ENCODE peak calls at places on chromosomes 2 and 18, in four cellular contexts. U is HFF-Myc, M is ovary, A is thoracic aorta. Y is an unnamed sample.

GRCh38 chr2:209334188-209335017 is 89.4 kb upstream of the MAP2 start:
- DNase-seq in U (peak), A (no peak), M (peak), Y (no peak)

GRCh38 chr2:160223560-160223959 is 23.5 kb upstream of the ITGB6 start:
- DNase-seq in U (no peak), A (no peak), M (no peak), Y (no peak)

GRCh38 chr2:239715606-239716005 is 309.5 kb downstream of the NDUFA10 start:
- DNase-seq in A (no peak), M (peak), U (no peak), Y (peak)

GRCh38 chr2:64799592-64800252 is 146.0 kb upstream of the SERTAD2 start:
- DNase-seq in U (no peak), M (no peak), A (no peak), Y (no peak)

GRCh38 chr2:182018218-182018617 is 32.6 kb downstream of the PPP1R1C start:
- DNase-seq in A (no peak), M (no peak), U (no peak), Y (no peak)

GRCh38 chr18:63540131-63540530 is 2.0 kb upstream of the SERPINB12 start:
- DNase-seq in A (no peak), U (no peak), M (no peak), Y (no peak)

GRCh38 chr2:61732787-61733186 is 121.1 kb downstream of the FAM161A start:
- DNase-seq in A (no peak), U (no peak), M (no peak), Y (no peak)

GRCh38 chr2:60522462-60522861 is 31.0 kb downstream of the BCL11A start:
- DNase-seq in A (no peak), M (no peak), U (no peak), Y (no peak)

GRCh38 chr2:145095641-145096435 is 575.9 kb upstream of the ZEB2 start:
- DNase-seq in U (no peak), A (no peak), M (no peak), Y (no peak)

GRCh38 chr18:56329536-56329935 is 308.9 kb downstream of the TXNL1 start:
- DNase-seq in A (no peak), U (no peak), M (no peak), Y (no peak)

GRCh38 chr2:38181802-38182517 is 106.0 kb upstream of the CYP1B1 start:
- DNase-seq in M (no peak), U (no peak), A (no peak), Y (no peak)

GRCh38 chr18:79949571-79950439 is 1.6 kb downstream of the SLC66A2 start:
- DNase-seq in M (peak), A (no peak), U (no peak), Y (peak)

GRCh38 chr2:197876524-197876923 is 72.1 kb downstream of the PLCL1 start:
- DNase-seq in A (no peak), M (no peak), U (no peak), Y (no peak)

GRCh38 chr2:229974271-229974670 is 52.0 kb downstream of the FBXO36 start:
- DNase-seq in A (no peak), M (no peak), U (no peak), Y (no peak)

DNA sequence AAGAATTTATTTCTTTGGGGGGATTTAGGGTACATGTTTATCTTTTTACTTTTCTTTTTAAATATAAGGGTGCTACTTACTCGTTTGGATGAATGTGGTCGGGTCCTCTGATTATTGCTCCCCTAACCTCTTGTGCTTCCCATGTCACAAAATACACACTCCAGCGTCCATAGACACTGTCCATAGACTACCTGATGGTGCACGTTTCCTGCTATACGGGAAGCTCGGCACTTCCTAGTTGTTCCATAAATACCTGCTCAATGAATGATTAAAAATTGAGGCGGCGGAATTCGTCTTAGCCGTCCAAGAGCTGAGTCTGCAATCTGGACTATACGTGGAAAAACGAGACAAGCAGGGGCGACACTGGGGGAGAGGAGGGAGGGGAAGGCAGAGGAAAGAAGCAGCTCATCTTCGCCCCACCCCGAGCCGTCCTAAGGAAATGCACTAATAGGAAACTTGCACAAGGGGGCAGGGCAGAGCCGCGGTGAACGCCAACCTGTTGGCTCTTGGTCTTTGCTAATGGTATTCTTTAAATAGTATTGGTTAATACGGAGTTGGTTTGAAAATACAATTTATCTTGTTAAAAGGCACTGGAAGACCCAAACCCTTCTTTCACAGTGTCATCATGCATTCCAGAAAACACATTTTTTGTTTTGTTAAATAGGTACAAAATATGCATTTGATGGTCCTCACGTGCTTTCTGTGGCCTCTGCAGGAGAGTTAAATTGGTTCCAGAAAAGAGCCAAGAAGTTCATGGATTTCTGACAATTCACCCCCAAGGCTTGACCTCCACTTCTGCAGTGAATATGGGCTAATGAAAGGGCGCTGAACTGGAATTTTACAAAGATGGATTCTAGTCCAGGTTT is 73.0 kb upstream of the KCTD1 start:
- DNase-seq in A (no peak), M (no peak), U (no peak), Y (no peak)
- TF ChIP-seq CTCF in A (peak), M (no peak), U (peak), Y (peak)

GRCh38 chr18:27735117-27735516 is 441.8 kb downstream of the CDH2 start:
- DNase-seq in U (no peak), A (no peak), M (no peak), Y (no peak)

GRCh38 chr18:27728659-27729058 is 448.3 kb downstream of the CDH2 start:
- DNase-seq in A (no peak), U (no peak), M (no peak), Y (no peak)

DNA sequence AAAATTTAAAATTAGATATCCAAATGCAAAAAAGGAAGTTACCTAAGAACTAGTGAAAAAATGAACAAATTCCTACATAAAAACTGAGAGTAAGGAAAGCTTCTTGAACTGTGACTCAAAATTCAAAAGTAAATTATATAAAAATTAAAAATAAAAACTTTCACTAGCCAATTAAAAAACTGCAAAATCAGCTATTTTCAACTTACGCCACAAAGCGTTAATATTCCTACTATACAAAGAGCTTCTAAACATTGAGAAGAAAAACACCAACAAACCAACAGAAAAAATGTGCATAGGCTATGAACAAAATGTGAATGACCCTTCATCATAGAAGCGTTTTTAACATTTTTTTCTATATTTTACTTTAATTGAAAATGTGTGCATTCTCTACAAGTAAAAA is 445.7 kb downstream of the CDH2 start:
- DNase-seq in U (no peak), A (no peak), M (no peak), Y (no peak)
- TF ChIP-seq CTCF in U (no peak), A (no peak), M (no peak), Y (no peak)

GRCh38 chr2:8000861-8001260 is 681.0 kb upstream of the ID2 start:
- DNase-seq in U (no peak), M (no peak), A (no peak), Y (no peak)
- TF ChIP-seq CTCF in U (peak), M (no peak), A (no peak), Y (peak)

GRCh38 chr2:133667968-133668367 is 99.7 kb upstream of the NCKAP5 start:
- DNase-seq in M (no peak), A (no peak), U (no peak), Y (no peak)

GRCh38 chr2:133666621-133667020 is 98.4 kb upstream of the NCKAP5 start:
- DNase-seq in U (no peak), M (no peak), A (no peak), Y (no peak)

GRCh38 chr2:133668547-133668946 is 100.3 kb upstream of the NCKAP5 start:
- DNase-seq in U (no peak), M (no peak), A (no peak), Y (no peak)

DNA sequence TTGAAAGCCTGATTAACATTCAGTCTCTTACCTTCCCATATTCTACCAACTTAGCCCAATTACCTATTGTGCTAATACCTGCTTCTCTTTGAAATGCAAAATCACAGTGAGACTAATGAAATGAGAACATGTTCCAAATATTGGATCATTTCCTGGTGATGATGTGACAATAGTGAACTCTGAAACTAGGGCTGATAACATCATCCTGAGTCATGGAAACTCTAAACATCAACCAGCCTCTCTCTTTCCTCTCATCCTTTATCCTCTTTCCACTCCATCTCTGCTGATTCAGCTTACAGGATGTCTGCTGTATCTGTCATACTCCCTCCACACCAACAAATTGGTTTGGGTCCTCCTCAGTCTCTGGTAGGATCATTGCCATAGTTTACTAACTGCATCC is 98.8 kb upstream of the NCKAP5 start:
- DNase-seq in U (peak), A (no peak), M (no peak), Y (no peak)
- TF ChIP-seq CTCF in U (no peak), A (no peak), M (no peak), Y (no peak)

DNA sequence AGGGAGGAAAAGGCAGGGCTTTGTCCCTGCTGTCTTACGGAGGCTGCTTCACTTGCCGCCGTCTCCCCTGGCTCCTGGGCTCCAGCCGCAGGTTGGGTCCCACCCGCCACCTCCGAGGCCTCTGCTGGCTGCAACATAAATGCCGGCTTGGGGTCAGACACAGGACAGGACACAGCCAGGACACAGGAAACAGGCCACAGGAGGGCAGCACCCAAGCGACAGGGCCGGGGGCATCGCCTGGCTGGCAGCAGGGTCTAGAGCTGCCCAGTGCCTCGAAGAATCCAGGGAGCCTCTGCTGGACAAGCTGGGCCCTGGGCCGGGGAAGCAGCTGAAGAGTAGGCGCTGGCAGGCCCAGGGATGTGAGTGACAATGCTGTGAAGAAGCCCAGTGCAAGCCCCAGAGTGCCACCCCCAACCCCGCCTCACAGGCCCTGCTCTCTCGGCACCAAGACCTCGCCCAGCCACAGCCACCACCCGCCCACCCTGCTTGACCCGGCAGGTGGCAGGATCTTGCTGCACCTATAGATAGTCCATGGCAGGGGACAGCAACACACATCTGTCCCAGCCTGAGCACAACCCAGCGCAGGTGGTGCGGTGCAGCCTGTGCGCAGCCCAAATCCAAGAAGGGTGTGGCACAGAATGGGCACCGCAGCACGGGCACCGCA is 55.7 kb downstream of the BIN1 start:
- DNase-seq in M (no peak), A (no peak), U (no peak), Y (no peak)
- TF ChIP-seq CTCF in M (no peak), A (no peak), U (peak), Y (no peak)

GRCh38 chr18:37471619-37472018 is 94.0 kb downstream of the CELF4 start:
- DNase-seq in A (no peak), M (no peak), U (no peak), Y (no peak)

GRCh38 chr18:37476611-37477295 is 88.8 kb downstream of the CELF4 start:
- DNase-seq in M (no peak), A (no peak), U (no peak), Y (no peak)

GRCh38 chr18:37470986-37471385 is 94.6 kb downstream of the CELF4 start:
- DNase-seq in M (no peak), A (no peak), U (no peak), Y (no peak)

GRCh38 chr18:37481058-37481457 is 84.5 kb downstream of the CELF4 start:
- DNase-seq in A (no peak), M (no peak), U (no peak), Y (no peak)

GRCh38 chr18:37476182-37476581 is 89.4 kb downstream of the CELF4 start:
- DNase-seq in M (peak), A (no peak), U (no peak), Y (no peak)
- TF ChIP-seq CTCF in M (no peak), A (no peak), U (peak), Y (peak)